ENCODE peak calls at places on chromosomes 12 and 14, in seven cellular contexts. W is endothelial cell of umbilical vein; O is stimulated activated CD4-positive, alpha-beta T cell treated with anti-CD3 and anti-CD28 coated beads, Interleukin-4, amount 100 ng/mL, for 24 hours; V is effector memory CD4-positive, alpha-beta T cell; I is activated naive CD4-positive, alpha-beta T cell treated with anti-CD3 and anti-CD28 coated beads, Interleukin-2, amount 50 U/mL, for 16 hours; X is stimulated activated CD8-positive, alpha-beta memory T cell treated with anti-CD3 and anti-CD28 coated beads, Interleukin-7, amount 100 ng/mL, for 48 hours; L is NCI-H1436. Q is an unnamed sample.

GRCh38 chr12:116423053-116423452 is 136.1 kb upstream of the MAP1LC3B2 start:
- DNase-seq in I (no peak), O (no peak), W (no peak), X (no peak), L (no peak), V (no peak), Q (no peak)

GRCh38 chr12:131980263-131980662 is 30.5 kb downstream of the EP400 start:
- DNase-seq in X (no peak), O (no peak), L (no peak), W (no peak), V (no peak), I (no peak), Q (peak; percentile 30)

GRCh38 chr14:51014086-51014485 is 69.8 kb upstream of the PYGL start:
- DNase-seq in X (no peak), L (no peak), O (no peak), V (no peak), I (no peak), W (no peak), Q (peak; percentile 7)

GRCh38 chr12:57888407-57889157 is 42.1 kb upstream of the CTDSP2 start:
- DNase-seq in X (no peak), L (peak; percentile 77), O (peak; percentile 29), V (no peak), I (no peak), W (peak; percentile 56), Q (peak; percentile 54)

GRCh38 chr14:42200951-42201350 is 594.3 kb downstream of the LRFN5 start:
- DNase-seq in L (no peak), I (no peak), X (no peak), O (no peak), W (no peak), V (no peak), Q (no peak)

GRCh38 chr12:1916396-1917171 is 1.9 kb downstream of the CACNA2D4 start:
- DNase-seq in I (no peak), V (no peak), O (no peak), W (no peak), X (no peak), L (no peak), Q (no peak)

GRCh38 chr14:51095854-51096823 is 1.2 kb upstream of the TRIM9 start:
- DNase-seq in I (peak; percentile 23), W (no peak), V (no peak), O (peak; percentile 9), X (peak; percentile 13), L (no peak), Q (no peak)

GRCh38 chr12:18135509-18135908 is 45.5 kb upstream of the RERGL start:
- DNase-seq in V (no peak), I (no peak), X (no peak), L (no peak), O (no peak), W (no peak), Q (no peak)

GRCh38 chr14:67186789-67187188 is 2.5 kb upstream of the GARIN2 start:
- DNase-seq in V (no peak), I (no peak), O (peak; percentile 7), L (no peak), X (no peak), W (no peak), Q (no peak)

GRCh38 chr12:82650627-82651337 is 35.9 kb upstream of the TMTC2 start:
- DNase-seq in V (no peak), W (peak; percentile 69), O (no peak), I (no peak), X (no peak), L (no peak), Q (peak; percentile 77)

GRCh38 chr12:71000255-71000654 is 79.7 kb upstream of the PTPRR start:
- DNase-seq in X (no peak), I (no peak), V (no peak), L (no peak), W (no peak), O (no peak), Q (no peak)

GRCh38 chr12:98123186-98123585 is 392.2 kb upstream of the TMPO start:
- DNase-seq in V (no peak), I (no peak), W (no peak), X (no peak), L (no peak), O (no peak), Q (no peak)

GRCh38 chr14:101120636-101121398 is 217.3 kb upstream of the RTL1 start:
- DNase-seq in W (no peak), O (no peak), X (no peak), I (peak; percentile 13), V (no peak), L (no peak), Q (peak; percentile 14)

GRCh38 chr12:49201595-49202295 is 12.9 kb upstream of the TUBA1A start:
- DNase-seq in X (no peak), V (no peak), L (peak; percentile 77), I (no peak), W (peak; percentile 81), O (peak; percentile 6), Q (peak; percentile 92)